ENCODE peak calls at places on chromosome 19, in five cellular contexts. One of them, this sample, is unnamed.
A peak's percentile ranks its signal among the peaks of the same experiment; 100 is the strongest.

GRCh38 chr19:16283103-16283469 is 41.5 kb upstream of the KLF2 start:
- DNase-seq in colonic mucosa: no peak
- DNase-seq in fibroblast of pulmonary artery: no peak
- DNase-seq in endodermal cell: no peak
- DNase-seq in psoas muscle: no peak
- DNase-seq in this sample: no peak

GRCh38 chr19:1503089-1503924 is 9.5 kb downstream of the ADAMTSL5 start:
- DNase-seq in colonic mucosa: peak; percentile 62
- DNase-seq in fibroblast of pulmonary artery: peak; percentile 31
- DNase-seq in endodermal cell: peak; percentile 91
- DNase-seq in psoas muscle: peak; percentile 81
- DNase-seq in this sample: no peak

GRCh38 chr19:37304190-37304883 is 66.6 kb upstream of the ZNF527 start:
- DNase-seq in colonic mucosa: no peak
- DNase-seq in fibroblast of pulmonary artery: no peak
- DNase-seq in endodermal cell: peak; percentile 87
- DNase-seq in psoas muscle: peak; percentile 56
- DNase-seq in this sample: no peak

GRCh38 chr19:53849237-53849676 is 18.4 kb upstream of the MYADM start:
- DNase-seq in colonic mucosa: no peak
- DNase-seq in fibroblast of pulmonary artery: peak; percentile 94
- DNase-seq in endodermal cell: no peak
- DNase-seq in psoas muscle: no peak
- DNase-seq in this sample: no peak

GRCh38 chr19:47158879-47159509 is 28.4 kb downstream of the SAE1 start:
- DNase-seq in colonic mucosa: no peak
- DNase-seq in fibroblast of pulmonary artery: peak; percentile 36
- DNase-seq in endodermal cell: no peak
- DNase-seq in psoas muscle: no peak
- DNase-seq in this sample: peak; percentile 36

GRCh38 chr19:5345895-5346386 is 5.3 kb upstream of the PTPRS start:
- DNase-seq in colonic mucosa: no peak
- DNase-seq in fibroblast of pulmonary artery: peak; percentile 67
- DNase-seq in endodermal cell: peak; percentile 56
- DNase-seq in psoas muscle: no peak
- DNase-seq in this sample: no peak

GRCh38 chr19:1837625-1838105 is 10.6 kb downstream of the REXO1 start:
- DNase-seq in colonic mucosa: peak; percentile 71
- DNase-seq in fibroblast of pulmonary artery: peak; percentile 32
- DNase-seq in endodermal cell: peak; percentile 93
- DNase-seq in psoas muscle: no peak
- DNase-seq in this sample: no peak

GRCh38 chr19:2455481-2456300 is 1.1 kb downstream of the LMNB2 start:
- DNase-seq in colonic mucosa: peak; percentile 59
- DNase-seq in fibroblast of pulmonary artery: no peak
- DNase-seq in endodermal cell: peak; percentile 55
- DNase-seq in psoas muscle: no peak
- DNase-seq in this sample: no peak

GRCh38 chr19:39599116-39599515 is 3.2 kb upstream of the LGALS13 start:
- DNase-seq in colonic mucosa: no peak
- DNase-seq in fibroblast of pulmonary artery: peak; percentile 46
- DNase-seq in endodermal cell: peak; percentile 83
- DNase-seq in psoas muscle: no peak
- DNase-seq in this sample: no peak

GRCh38 chr19:799076-799881 is 2.0 kb downstream of the PTBP1 start:
- DNase-seq in colonic mucosa: no peak
- DNase-seq in fibroblast of pulmonary artery: peak; percentile 64
- DNase-seq in endodermal cell: peak; percentile 77
- DNase-seq in psoas muscle: no peak
- DNase-seq in this sample: no peak

GRCh38 chr19:40055049-40055448 is 982 bp downstream of the ZNF780B start:
- DNase-seq in colonic mucosa: no peak
- DNase-seq in fibroblast of pulmonary artery: no peak
- DNase-seq in endodermal cell: no peak
- DNase-seq in psoas muscle: no peak
- DNase-seq in this sample: no peak

GRCh38 chr19:51971624-51972023 is 15.0 kb downstream of the ZNF350 start:
- DNase-seq in colonic mucosa: no peak
- DNase-seq in fibroblast of pulmonary artery: peak; percentile 24
- DNase-seq in endodermal cell: no peak
- DNase-seq in psoas muscle: no peak
- DNase-seq in this sample: no peak

GRCh38 chr19:48645652-48646191 is at the start of gene CA11:
- DNase-seq in colonic mucosa: no peak
- DNase-seq in fibroblast of pulmonary artery: no peak
- DNase-seq in endodermal cell: peak; percentile 83
- DNase-seq in psoas muscle: no peak
- DNase-seq in this sample: no peak

GRCh38 chr19:41226874-41227390 is 7.9 kb downstream of the AXL start:
- DNase-seq in colonic mucosa: no peak
- DNase-seq in fibroblast of pulmonary artery: no peak
- DNase-seq in endodermal cell: no peak
- DNase-seq in psoas muscle: no peak
- DNase-seq in this sample: no peak

GRCh38 chr19:47339196-47339880 is 7.4 kb downstream of the C5AR2 start:
- DNase-seq in colonic mucosa: no peak
- DNase-seq in fibroblast of pulmonary artery: no peak
- DNase-seq in endodermal cell: no peak
- DNase-seq in psoas muscle: no peak
- DNase-seq in this sample: no peak

GRCh38 chr19:751501-752341 is 809 bp downstream of the MISP start:
- DNase-seq in colonic mucosa: peak; percentile 91
- DNase-seq in fibroblast of pulmonary artery: peak; percentile 69
- DNase-seq in endodermal cell: peak; percentile 69
- DNase-seq in psoas muscle: no peak
- DNase-seq in this sample: no peak

GRCh38 chr19:10835089-10835753 is 791 bp downstream of the TMED1 start:
- DNase-seq in colonic mucosa: no peak
- DNase-seq in fibroblast of pulmonary artery: no peak
- DNase-seq in endodermal cell: no peak
- DNase-seq in psoas muscle: peak; percentile 77
- DNase-seq in this sample: no peak

GRCh38 chr19:17605761-17606745 is 50.6 kb downstream of the COLGALT1 start:
- DNase-seq in colonic mucosa: peak; percentile 70
- DNase-seq in fibroblast of pulmonary artery: peak; percentile 80
- DNase-seq in endodermal cell: peak; percentile 97
- DNase-seq in psoas muscle: peak; percentile 74
- DNase-seq in this sample: no peak

GRCh38 chr19:32843716-32844245 is 25.8 kb downstream of the SLC7A9 start:
- DNase-seq in colonic mucosa: no peak
- DNase-seq in fibroblast of pulmonary artery: no peak
- DNase-seq in endodermal cell: no peak
- DNase-seq in psoas muscle: no peak
- DNase-seq in this sample: no peak
- H3K4me3 ChIP-seq in colonic mucosa: no peak overlapping the region
- H3K4me3 ChIP-seq in fibroblast of pulmonary artery: no peak overlapping the region
- H3K4me3 ChIP-seq in endodermal cell: no peak overlapping the region
- H3K4me3 ChIP-seq in psoas muscle: no peak overlapping the region
- H3K4me3 ChIP-seq in this sample: no peak overlapping the region

GRCh38 chr19:18697680-18698079 is 14.2 kb downstream of the CRTC1 start:
- DNase-seq in colonic mucosa: peak; percentile 54
- DNase-seq in fibroblast of pulmonary artery: no peak
- DNase-seq in endodermal cell: no peak
- DNase-seq in psoas muscle: no peak
- DNase-seq in this sample: no peak

GRCh38 chr19:18698321-18699167 is 15.1 kb downstream of the CRTC1 start:
- DNase-seq in colonic mucosa: no peak
- DNase-seq in fibroblast of pulmonary artery: no peak
- DNase-seq in endodermal cell: peak; percentile 52
- DNase-seq in psoas muscle: no peak
- DNase-seq in this sample: no peak

GRCh38 chr19:18701250-18701608 is 17.7 kb downstream of the CRTC1 start:
- DNase-seq in colonic mucosa: no peak
- DNase-seq in fibroblast of pulmonary artery: no peak
- DNase-seq in endodermal cell: no peak
- DNase-seq in psoas muscle: no peak
- DNase-seq in this sample: no peak

GRCh38 chr19:18700501-18701249 is 17.2 kb downstream of the CRTC1 start:
- DNase-seq in colonic mucosa: peak; percentile 58
- DNase-seq in fibroblast of pulmonary artery: peak; percentile 37
- DNase-seq in endodermal cell: peak; percentile 87
- DNase-seq in psoas muscle: peak; percentile 92
- DNase-seq in this sample: no peak

DNA sequence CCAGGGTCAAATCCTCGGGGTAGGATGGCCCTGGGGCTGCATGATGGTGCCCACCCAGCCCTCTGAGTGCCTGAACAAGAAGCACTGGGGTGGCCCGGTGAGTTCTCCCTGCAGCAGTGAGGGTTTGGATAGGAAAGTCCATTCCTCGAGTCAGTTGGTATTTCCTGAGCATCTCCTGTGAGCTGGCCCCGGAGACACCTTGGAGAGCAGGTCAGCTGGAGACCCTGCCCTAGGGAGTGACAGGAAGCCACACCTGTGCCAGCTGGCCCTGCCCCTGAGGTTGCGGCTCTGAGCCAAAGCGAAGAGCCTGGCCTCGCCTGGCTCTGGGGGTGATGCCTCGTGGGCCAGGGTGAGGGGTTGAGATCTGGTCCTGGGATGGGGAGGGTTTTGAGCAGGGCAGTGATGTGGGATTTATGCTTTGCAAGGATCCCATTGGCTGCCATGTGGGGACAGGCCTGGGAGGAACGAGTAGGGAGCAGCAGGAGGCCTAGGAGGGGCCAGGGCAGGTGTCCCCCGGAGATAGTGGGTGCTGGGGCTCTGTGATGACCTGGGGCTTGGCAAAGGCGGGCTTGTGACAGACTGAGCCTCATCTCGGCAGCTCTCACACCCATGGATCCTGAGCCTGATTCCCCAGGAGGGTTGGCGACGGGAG is 16.0 kb downstream of the CRTC1 start:
- DNase-seq in colonic mucosa: peak; percentile 40
- DNase-seq in fibroblast of pulmonary artery: no peak
- DNase-seq in endodermal cell: peak; percentile 49
- DNase-seq in psoas muscle: no peak
- DNase-seq in this sample: no peak
- H3K4me3 ChIP-seq in colonic mucosa: no peak overlapping the region
- H3K4me3 ChIP-seq in fibroblast of pulmonary artery: no peak overlapping the region
- H3K4me3 ChIP-seq in endodermal cell: no peak overlapping the region
- H3K4me3 ChIP-seq in psoas muscle: no peak overlapping the region
- H3K4me3 ChIP-seq in this sample: no peak overlapping the region

DNA sequence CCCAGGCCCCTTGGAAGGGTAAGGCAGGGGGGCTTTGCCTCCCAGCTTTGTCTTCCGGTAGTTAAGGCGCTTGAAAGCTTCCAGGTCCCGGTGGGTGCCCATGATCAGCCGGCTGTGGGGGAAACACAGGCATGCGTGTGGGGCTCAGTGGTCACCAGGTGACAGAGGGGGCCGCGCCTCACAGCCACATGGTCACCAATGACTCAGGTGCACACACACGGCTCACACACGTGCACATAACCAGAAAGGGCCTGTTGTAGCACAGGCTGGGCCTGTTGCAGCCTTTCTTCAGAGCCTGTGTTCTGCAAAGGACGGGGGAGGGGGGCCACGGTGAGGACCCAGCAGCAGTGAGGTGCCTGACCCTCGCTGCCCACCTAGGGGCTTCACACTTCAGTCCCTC is 5.9 kb downstream of the NANOS3 start:
- DNase-seq in colonic mucosa: no peak
- DNase-seq in fibroblast of pulmonary artery: no peak
- DNase-seq in endodermal cell: no peak
- DNase-seq in psoas muscle: no peak
- DNase-seq in this sample: no peak
- H3K4me3 ChIP-seq in colonic mucosa: no peak overlapping the region
- H3K4me3 ChIP-seq in fibroblast of pulmonary artery: no peak overlapping the region
- H3K4me3 ChIP-seq in endodermal cell: no peak overlapping the region
- H3K4me3 ChIP-seq in psoas muscle: no peak overlapping the region
- H3K4me3 ChIP-seq in this sample: no peak overlapping the region

GRCh38 chr19:43462383-43462782 is 3.0 kb downstream of the LYPD3 start:
- DNase-seq in colonic mucosa: no peak
- DNase-seq in fibroblast of pulmonary artery: no peak
- DNase-seq in endodermal cell: no peak
- DNase-seq in psoas muscle: no peak
- DNase-seq in this sample: no peak
- H3K4me3 ChIP-seq in colonic mucosa: no peak overlapping the region
- H3K4me3 ChIP-seq in fibroblast of pulmonary artery: no peak overlapping the region
- H3K4me3 ChIP-seq in endodermal cell: no peak overlapping the region
- H3K4me3 ChIP-seq in psoas muscle: no peak overlapping the region
- H3K4me3 ChIP-seq in this sample: no peak overlapping the region

DNA sequence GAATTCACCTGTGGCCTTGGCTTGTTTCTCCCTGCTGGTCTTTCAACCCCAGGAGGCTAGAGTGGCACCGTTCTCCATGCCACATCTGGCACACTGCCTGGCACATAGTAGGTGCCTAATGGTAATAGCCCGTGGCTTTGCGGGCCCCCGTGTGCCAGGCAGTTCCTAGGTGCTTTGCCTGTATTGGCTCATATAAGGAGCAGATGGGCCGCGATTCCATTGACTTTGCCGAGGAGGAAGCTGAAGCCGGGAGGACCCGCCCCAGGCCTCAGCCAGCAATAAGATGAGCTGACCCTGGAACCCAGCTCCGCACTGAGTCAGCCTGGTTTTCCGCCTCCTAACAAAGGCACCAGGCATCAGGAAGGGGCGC is 807 bp downstream of the PGLYRP1 start:
- DNase-seq in colonic mucosa: no peak
- DNase-seq in fibroblast of pulmonary artery: no peak
- DNase-seq in endodermal cell: no peak
- DNase-seq in psoas muscle: no peak
- DNase-seq in this sample: no peak
- H3K4me3 ChIP-seq in colonic mucosa: no peak overlapping the region
- H3K4me3 ChIP-seq in fibroblast of pulmonary artery: no peak overlapping the region
- H3K4me3 ChIP-seq in endodermal cell: no peak overlapping the region
- H3K4me3 ChIP-seq in psoas muscle: no peak overlapping the region
- H3K4me3 ChIP-seq in this sample: no peak overlapping the region

GRCh38 chr19:50854636-50855410 is at the start of gene KLK3:
- DNase-seq in colonic mucosa: no peak
- DNase-seq in fibroblast of pulmonary artery: no peak
- DNase-seq in endodermal cell: no peak
- DNase-seq in psoas muscle: no peak
- DNase-seq in this sample: no peak

GRCh38 chr19:50850738-50851137 is 4.0 kb upstream of the KLK3 start:
- DNase-seq in colonic mucosa: no peak
- DNase-seq in fibroblast of pulmonary artery: no peak
- DNase-seq in endodermal cell: no peak
- DNase-seq in psoas muscle: no peak
- DNase-seq in this sample: no peak

GRCh38 chr19:50857366-50857765 is 2.7 kb downstream of the KLK3 start:
- DNase-seq in colonic mucosa: no peak
- DNase-seq in fibroblast of pulmonary artery: no peak
- DNase-seq in endodermal cell: no peak
- DNase-seq in psoas muscle: no peak
- DNase-seq in this sample: no peak

GRCh38 chr19:50851620-50852019 is 3.1 kb upstream of the KLK3 start:
- DNase-seq in colonic mucosa: no peak
- DNase-seq in fibroblast of pulmonary artery: no peak
- DNase-seq in endodermal cell: no peak
- DNase-seq in psoas muscle: no peak
- DNase-seq in this sample: no peak
- H3K4me3 ChIP-seq in colonic mucosa: no peak overlapping the region
- H3K4me3 ChIP-seq in fibroblast of pulmonary artery: no peak overlapping the region
- H3K4me3 ChIP-seq in endodermal cell: no peak overlapping the region
- H3K4me3 ChIP-seq in psoas muscle: no peak overlapping the region
- H3K4me3 ChIP-seq in this sample: no peak overlapping the region

GRCh38 chr19:45881909-45882528 is 3.9 kb downstream of the IRF2BP1 start:
- DNase-seq in colonic mucosa: peak; percentile 86
- DNase-seq in fibroblast of pulmonary artery: no peak
- DNase-seq in endodermal cell: peak; percentile 91
- DNase-seq in psoas muscle: no peak
- DNase-seq in this sample: no peak
- H3K4me3 ChIP-seq in colonic mucosa: peak overlapping the region; percentile 16
- H3K4me3 ChIP-seq in fibroblast of pulmonary artery: no peak overlapping the region
- H3K4me3 ChIP-seq in endodermal cell: peak overlapping the region; percentile 88
- H3K4me3 ChIP-seq in psoas muscle: peak overlapping the region; percentile 87
- H3K4me3 ChIP-seq in this sample: peak overlapping the region; percentile 72